ENCODE peak calls at places on chromosomes 5 and 9, in seven cellular contexts. X is endodermal cell; D is HFF-Myc; J is cardiac fibroblast; W is AG04450; B is lower leg skin; G is CD8-positive, alpha-beta T cell. U is an unnamed sample.
A peak's percentile ranks its signal among the peaks of the same experiment; 100 is the strongest.

GRCh38 chr9:88773119-88773518 is 218.1 kb upstream of the S1PR3 start:
- DNase-seq in J (no peak), G (no peak), D (no peak), X (no peak), W (no peak), B (no peak), U (no peak)

GRCh38 chr5:174414315-174414710 is 310.1 kb upstream of the MSX2 start:
- DNase-seq in G (no peak), B (no peak), W (no peak), D (no peak), J (no peak), X (no peak), U (no peak)

GRCh38 chr5:63008195-63008594 is 429.6 kb downstream of the LRRC70 start:
- DNase-seq in X (no peak), J (no peak), G (no peak), B (no peak), W (no peak), D (no peak), U (no peak)

GRCh38 chr9:34413229-34413852 is 36.6 kb upstream of the MYORG start:
- DNase-seq in J (peak; percentile 62), D (peak; percentile 58), B (no peak), X (peak; percentile 94), G (no peak), W (peak; percentile 7), U (peak; percentile 60)

GRCh38 chr5:9903806-9904205 is 273.7 kb upstream of the TAS2R1 start:
- DNase-seq in X (no peak), D (no peak), W (no peak), J (peak; percentile 46), B (no peak), G (no peak), U (no peak)

GRCh38 chr5:156051972-156052371 is 275.0 kb upstream of the SGCD start:
- DNase-seq in X (peak; percentile 79), W (no peak), D (no peak), B (no peak), G (no peak), J (no peak), U (no peak)

GRCh38 chr9:97388721-97389238 is 23.1 kb upstream of the TDRD7 start:
- DNase-seq in G (no peak), J (no peak), B (no peak), W (no peak), X (no peak), D (no peak), U (no peak)

GRCh38 chr5:19424506-19424905 is 563.5 kb downstream of the CDH18 start:
- DNase-seq in J (no peak), W (no peak), X (no peak), D (no peak), B (no peak), G (no peak), U (no peak)

GRCh38 chr5:159698322-159698721 is 218.0 kb upstream of the ADRA1B start:
- DNase-seq in D (no peak), B (no peak), J (no peak), W (no peak), G (no peak), X (no peak), U (no peak)

GRCh38 chr5:91243859-91244258 is 139.3 kb downstream of the ARRDC3 start:
- DNase-seq in W (no peak), J (no peak), B (no peak), G (no peak), D (no peak), X (no peak), U (no peak)

GRCh38 chr9:131112374-131113159 is 12.8 kb upstream of the NUP214 start:
- DNase-seq in G (no peak), J (no peak), D (no peak), X (no peak), W (no peak), B (no peak), U (no peak)

GRCh38 chr9:7216004-7216821 is 458.4 kb downstream of the KDM4C start:
- DNase-seq in X (peak; percentile 52), G (no peak), J (peak; percentile 58), D (no peak), B (no peak), W (no peak), U (no peak)

GRCh38 chr9:69153707-69154521 is 20.2 kb upstream of the TJP2 start:
- DNase-seq in J (no peak), D (no peak), G (no peak), X (peak; percentile 38), W (no peak), B (no peak), U (no peak)

GRCh38 chr5:128757560-128757959 is 207.7 kb upstream of the SLC27A6 start:
- DNase-seq in B (no peak), W (no peak), X (no peak), G (no peak), D (no peak), J (no peak), U (no peak)

GRCh38 chr5:164256351-164256750 is 750.9 kb downstream of the MAT2B start:
- DNase-seq in G (no peak), B (no peak), W (no peak), J (no peak), D (no peak), X (no peak), U (no peak)

GRCh38 chr9:18979367-18979766 is 53.6 kb downstream of the SAXO1 start:
- DNase-seq in D (no peak), J (peak; percentile 25), X (no peak), G (no peak), B (no peak), W (no peak), U (no peak)

GRCh38 chr5:52840286-52841050 is 52.8 kb downstream of the ITGA1 start:
- DNase-seq in W (no peak), J (peak; percentile 33), B (no peak), D (no peak), G (no peak), X (no peak), U (peak; percentile 16)

GRCh38 chr9:25613709-25614108 is 64.5 kb downstream of the TUSC1 start:
- DNase-seq in W (no peak), B (no peak), G (no peak), J (no peak), X (no peak), D (no peak), U (no peak)

GRCh38 chr5:116814656-116815055 is 240.0 kb upstream of the SEMA6A start:
- DNase-seq in B (no peak), J (no peak), G (no peak), W (no peak), X (peak; percentile 55), D (no peak), U (no peak)

GRCh38 chr5:141877478-141878185 is 578 bp downstream of the PCDH1 start:
- DNase-seq in B (no peak), X (peak; percentile 78), J (no peak), W (no peak), D (no peak), G (peak; percentile 61), U (no peak)
- H3K4me3 ChIP-seq in B (peak overlapping the region; percentile 66), X (peak overlapping the region; percentile 99), J (peak overlapping the region; percentile 55), W (peak overlapping the region; percentile 48), D (peak overlapping the region; percentile 13), G (peak overlapping the region; percentile 41), U (no peak overlapping the region)

GRCh38 chr5:110951373-110951791 is 120.1 kb upstream of the TSLP start:
- DNase-seq in D (no peak), J (peak; percentile 16), X (no peak), W (no peak), G (no peak), B (no peak), U (no peak)

GRCh38 chr5:110940136-110940535 is 131.4 kb upstream of the TSLP start:
- DNase-seq in J (no peak), G (no peak), W (no peak), D (no peak), X (no peak), B (no peak), U (no peak)

DNA sequence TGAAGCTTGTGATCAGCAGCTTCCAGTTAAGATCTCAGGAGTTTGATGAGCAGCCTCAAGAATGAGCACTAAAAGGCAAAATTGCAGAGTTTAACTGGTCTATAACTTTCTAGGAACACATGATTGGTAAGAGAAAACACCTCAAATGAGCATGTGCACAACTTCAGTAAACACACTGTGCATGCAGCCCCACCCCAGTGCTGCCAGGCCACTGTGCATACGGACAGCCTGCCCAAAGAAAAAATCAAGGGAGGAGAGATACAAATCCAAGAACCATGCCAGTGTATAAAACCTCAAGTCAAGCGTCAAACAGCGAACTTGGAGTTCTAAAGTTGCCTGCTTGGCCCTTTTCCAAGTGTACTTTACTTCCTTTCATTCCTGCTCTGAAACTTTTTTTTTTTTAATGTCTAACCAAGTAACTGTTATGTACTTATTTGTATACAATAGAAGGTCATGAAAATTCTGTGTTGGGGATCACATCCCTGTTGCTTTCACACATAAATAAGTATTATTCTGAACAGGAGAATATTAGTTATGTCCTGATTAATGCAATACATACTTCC is 125.6 kb upstream of the TSLP start:
- DNase-seq in D (no peak), G (no peak), W (no peak), X (no peak), B (no peak), J (no peak), U (no peak)
- H3K4me3 ChIP-seq in D (no peak overlapping the region), G (no peak overlapping the region), W (no peak overlapping the region), X (no peak overlapping the region), B (no peak overlapping the region), J (no peak overlapping the region), U (no peak overlapping the region)

DNA sequence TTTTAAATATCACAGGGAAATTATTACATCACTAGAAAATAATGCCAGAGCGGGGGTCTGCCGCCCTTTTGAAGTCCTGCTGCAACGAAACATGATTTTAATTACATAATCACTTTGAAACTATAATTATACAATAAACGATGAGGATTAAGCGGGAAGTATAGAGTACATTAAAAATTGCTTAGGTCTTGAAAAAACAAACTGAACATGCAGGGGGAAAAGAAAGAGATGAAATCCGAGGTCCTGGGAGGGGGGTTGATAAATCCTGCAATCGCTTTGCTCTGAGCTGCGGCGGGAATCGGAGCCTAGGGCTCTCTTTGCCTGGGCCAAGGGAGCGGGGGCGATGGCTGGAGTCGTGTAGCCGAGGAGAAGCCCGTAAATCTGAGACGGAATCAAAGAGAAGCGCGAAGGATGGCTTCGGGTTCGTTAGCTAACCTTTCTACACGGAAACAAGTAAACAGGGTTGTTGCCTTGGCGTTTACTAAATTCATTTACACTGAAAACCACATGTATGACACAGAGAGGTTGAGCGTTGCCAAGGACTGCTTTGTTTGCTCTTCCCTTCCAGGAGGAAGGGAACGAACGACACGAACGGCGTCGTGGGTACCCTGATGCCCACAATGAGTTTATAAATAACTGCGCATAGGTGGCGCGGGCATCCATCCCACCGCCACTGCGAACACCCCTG is 127.7 kb downstream of the TMEM174 start:
- DNase-seq in D (no peak), B (no peak), X (peak; percentile 69), G (no peak), W (no peak), J (no peak), U (no peak)
- H3K4me3 ChIP-seq in D (no peak overlapping the region), B (no peak overlapping the region), X (no peak overlapping the region), G (no peak overlapping the region), W (no peak overlapping the region), J (no peak overlapping the region), U (no peak overlapping the region)

GRCh38 chr9:37433754-37434435 is 11.4 kb downstream of the GRHPR start:
- DNase-seq in X (peak; percentile 66), D (no peak), J (no peak), W (no peak), B (no peak), G (no peak), U (no peak)
- H3K4me3 ChIP-seq in X (no peak overlapping the region), D (no peak overlapping the region), J (no peak overlapping the region), W (no peak overlapping the region), B (no peak overlapping the region), G (no peak overlapping the region), U (no peak overlapping the region)